ENCODE peak calls at places on chromosomes 6 and 20, in four cellular contexts. One of them, this sample, is unnamed.

GRCh38 chr6:3139090-3139903 is 18.0 kb downstream of the TUBB2A start:
- DNase-seq in nephron progenitor cell: no peak
- DNase-seq in GM03348: peak
- DNase-seq in stimulated activated CD8-positive, alpha-beta memory T cell treated with anti-CD3 and anti-CD28 coated beads, Interleukin-15, amount 100 ng/mL, for 48 hours: no peak
- DNase-seq in this sample: no peak

GRCh38 chr20:48574383-48574782 is 253.4 kb downstream of the PREX1 start:
- DNase-seq in nephron progenitor cell: no peak
- DNase-seq in GM03348: no peak
- DNase-seq in stimulated activated CD8-positive, alpha-beta memory T cell treated with anti-CD3 and anti-CD28 coated beads, Interleukin-15, amount 100 ng/mL, for 48 hours: no peak
- DNase-seq in this sample: peak

GRCh38 chr6:12637960-12638641 is 78.5 kb upstream of the PHACTR1 start:
- DNase-seq in nephron progenitor cell: peak
- DNase-seq in GM03348: peak
- DNase-seq in stimulated activated CD8-positive, alpha-beta memory T cell treated with anti-CD3 and anti-CD28 coated beads, Interleukin-15, amount 100 ng/mL, for 48 hours: peak
- DNase-seq in this sample: peak

GRCh38 chr20:59646487-59646886 is 42.1 kb downstream of the PHACTR3 start:
- DNase-seq in nephron progenitor cell: no peak
- DNase-seq in GM03348: no peak
- DNase-seq in stimulated activated CD8-positive, alpha-beta memory T cell treated with anti-CD3 and anti-CD28 coated beads, Interleukin-15, amount 100 ng/mL, for 48 hours: no peak
- DNase-seq in this sample: no peak

GRCh38 chr6:20313086-20313485 is 88.6 kb upstream of the E2F3 start:
- DNase-seq in nephron progenitor cell: no peak
- DNase-seq in GM03348: no peak
- DNase-seq in stimulated activated CD8-positive, alpha-beta memory T cell treated with anti-CD3 and anti-CD28 coated beads, Interleukin-15, amount 100 ng/mL, for 48 hours: no peak
- DNase-seq in this sample: no peak

GRCh38 chr20:6702144-6702543 is 65.3 kb upstream of the BMP2 start:
- DNase-seq in nephron progenitor cell: no peak
- DNase-seq in GM03348: no peak
- DNase-seq in stimulated activated CD8-positive, alpha-beta memory T cell treated with anti-CD3 and anti-CD28 coated beads, Interleukin-15, amount 100 ng/mL, for 48 hours: no peak
- DNase-seq in this sample: no peak

GRCh38 chr6:166572370-166573261 is 13.9 kb downstream of the RAMACL start:
- DNase-seq in nephron progenitor cell: peak
- DNase-seq in GM03348: no peak
- DNase-seq in stimulated activated CD8-positive, alpha-beta memory T cell treated with anti-CD3 and anti-CD28 coated beads, Interleukin-15, amount 100 ng/mL, for 48 hours: no peak
- DNase-seq in this sample: peak

GRCh38 chr6:25180630-25181375 is 98.4 kb upstream of the CARMIL1 start:
- DNase-seq in nephron progenitor cell: no peak
- DNase-seq in GM03348: no peak
- DNase-seq in stimulated activated CD8-positive, alpha-beta memory T cell treated with anti-CD3 and anti-CD28 coated beads, Interleukin-15, amount 100 ng/mL, for 48 hours: no peak
- DNase-seq in this sample: no peak

GRCh38 chr6:159089909-159090308 is 45.1 kb upstream of the TAGAP start:
- DNase-seq in nephron progenitor cell: no peak
- DNase-seq in GM03348: no peak
- DNase-seq in stimulated activated CD8-positive, alpha-beta memory T cell treated with anti-CD3 and anti-CD28 coated beads, Interleukin-15, amount 100 ng/mL, for 48 hours: no peak
- DNase-seq in this sample: no peak

GRCh38 chr6:121932071-121933009 is 467.1 kb upstream of the HSF2 start:
- DNase-seq in nephron progenitor cell: peak
- DNase-seq in GM03348: peak
- DNase-seq in stimulated activated CD8-positive, alpha-beta memory T cell treated with anti-CD3 and anti-CD28 coated beads, Interleukin-15, amount 100 ng/mL, for 48 hours: no peak
- DNase-seq in this sample: peak

GRCh38 chr6:121382467-121383121 is 48.3 kb upstream of the TBC1D32 start:
- DNase-seq in nephron progenitor cell: no peak
- DNase-seq in GM03348: no peak
- DNase-seq in stimulated activated CD8-positive, alpha-beta memory T cell treated with anti-CD3 and anti-CD28 coated beads, Interleukin-15, amount 100 ng/mL, for 48 hours: no peak
- DNase-seq in this sample: peak

GRCh38 chr6:143027058-143027457 is 33.6 kb upstream of the AIG1 start:
- DNase-seq in nephron progenitor cell: peak
- DNase-seq in GM03348: no peak
- DNase-seq in stimulated activated CD8-positive, alpha-beta memory T cell treated with anti-CD3 and anti-CD28 coated beads, Interleukin-15, amount 100 ng/mL, for 48 hours: peak
- DNase-seq in this sample: no peak

This sample was measured in SW480.